ENCODE peak calls at places on chromosome 6, in five cellular contexts. One of them, this sample, is unnamed.

GRCh38 chr6:73548458-73549446 is 27.9 kb upstream of the EEF1A1 start:
- DNase-seq in astrocyte of the cerebellum: no peak
- DNase-seq in epithelial cell of esophagus: no peak
- DNase-seq in tibial artery: no peak
- DNase-seq in CD8-positive, alpha-beta T cell: no peak
- DNase-seq in this sample: no peak

GRCh38 chr6:20182926-20183521 is 29.2 kb downstream of the MBOAT1 start:
- DNase-seq in epithelial cell of esophagus: peak
- DNase-seq in CD8-positive, alpha-beta T cell: no peak
- DNase-seq in tibial artery: no peak
- DNase-seq in astrocyte of the cerebellum: peak
- DNase-seq in this sample: no peak

GRCh38 chr6:125067552-125067951 is 86.0 kb upstream of the TPD52L1 start:
- DNase-seq in astrocyte of the cerebellum: no peak
- DNase-seq in epithelial cell of esophagus: no peak
- DNase-seq in tibial artery: no peak
- DNase-seq in CD8-positive, alpha-beta T cell: no peak
- DNase-seq in this sample: no peak

GRCh38 chr6:140043357-140043756 is 668.9 kb upstream of the CITED2 start:
- DNase-seq in CD8-positive, alpha-beta T cell: no peak
- DNase-seq in tibial artery: no peak
- DNase-seq in astrocyte of the cerebellum: peak
- DNase-seq in epithelial cell of esophagus: peak
- DNase-seq in this sample: no peak

GRCh38 chr6:109739671-109740070 is 48.6 kb downstream of the FIG4 start:
- DNase-seq in CD8-positive, alpha-beta T cell: no peak
- DNase-seq in tibial artery: no peak
- DNase-seq in epithelial cell of esophagus: no peak
- DNase-seq in astrocyte of the cerebellum: no peak
- DNase-seq in this sample: no peak

GRCh38 chr6:137145421-137145820 is 28.0 kb downstream of the IL22RA2 start:
- DNase-seq in tibial artery: no peak
- DNase-seq in epithelial cell of esophagus: peak
- DNase-seq in astrocyte of the cerebellum: peak
- DNase-seq in CD8-positive, alpha-beta T cell: no peak
- DNase-seq in this sample: no peak

GRCh38 chr6:98779618-98780017 is 54.8 kb upstream of the POU3F2 start:
- DNase-seq in epithelial cell of esophagus: no peak
- DNase-seq in tibial artery: no peak
- DNase-seq in CD8-positive, alpha-beta T cell: no peak
- DNase-seq in astrocyte of the cerebellum: no peak
- DNase-seq in this sample: no peak

GRCh38 chr6:4397307-4397706 is 261.9 kb upstream of the ECI2 start:
- DNase-seq in astrocyte of the cerebellum: no peak
- DNase-seq in tibial artery: no peak
- DNase-seq in CD8-positive, alpha-beta T cell: no peak
- DNase-seq in epithelial cell of esophagus: no peak
- DNase-seq in this sample: no peak

GRCh38 chr6:166996406-166996805 is 2.8 kb upstream of the CEP43 start:
- DNase-seq in epithelial cell of esophagus: peak
- DNase-seq in astrocyte of the cerebellum: peak
- DNase-seq in CD8-positive, alpha-beta T cell: no peak
- DNase-seq in tibial artery: no peak
- DNase-seq in this sample: no peak

GRCh38 chr6:165915022-165915770 is 252.2 kb upstream of the PDE10A start:
- DNase-seq in CD8-positive, alpha-beta T cell: no peak
- DNase-seq in tibial artery: no peak
- DNase-seq in astrocyte of the cerebellum: no peak
- DNase-seq in epithelial cell of esophagus: no peak
- DNase-seq in this sample: no peak
- TF ChIP-seq CTCF in CD8-positive, alpha-beta T cell: no peak
- TF ChIP-seq CTCF in tibial artery: no peak
- TF ChIP-seq CTCF in astrocyte of the cerebellum: no peak
- TF ChIP-seq CTCF in epithelial cell of esophagus: no peak
- TF ChIP-seq CTCF in this sample: no peak

DNA sequence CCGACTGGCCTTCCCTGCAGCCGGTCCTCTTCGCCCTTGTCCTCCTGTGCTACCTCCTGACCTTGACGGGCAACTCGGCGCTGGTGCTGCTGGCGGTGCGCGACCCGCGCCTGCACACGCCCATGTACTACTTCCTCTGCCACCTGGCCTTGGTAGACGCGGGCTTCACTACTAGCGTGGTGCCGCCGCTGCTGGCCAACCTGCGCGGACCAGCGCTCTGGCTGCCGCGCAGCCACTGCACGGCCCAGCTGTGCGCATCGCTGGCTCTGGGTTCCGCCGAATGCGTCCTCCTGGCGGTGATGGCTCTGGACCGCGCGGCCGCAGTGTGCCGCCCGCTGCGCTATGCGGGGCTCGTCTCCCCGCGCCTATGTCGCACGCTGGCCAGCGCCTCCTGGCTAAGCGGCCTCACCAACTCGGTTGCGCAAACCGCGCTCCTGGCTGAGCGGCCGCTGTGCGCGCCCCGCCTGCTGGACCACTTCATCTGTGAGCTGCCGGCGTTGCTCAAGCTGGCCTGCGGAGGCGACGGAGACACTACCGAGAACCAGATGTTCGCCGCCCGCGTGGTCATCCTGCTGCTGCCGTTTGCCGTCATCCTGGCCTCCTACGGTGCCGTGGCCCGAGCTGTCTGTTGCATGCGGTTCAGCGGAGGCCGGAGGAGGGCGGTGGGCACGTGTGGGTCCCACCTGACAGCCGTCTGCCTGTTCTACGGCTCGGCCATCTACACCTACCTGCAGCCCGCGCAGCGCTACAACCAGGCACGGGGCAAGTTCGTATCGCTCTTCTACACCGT is 6.1 kb downstream of the UBD start:
- DNase-seq in epithelial cell of esophagus: peak
- DNase-seq in CD8-positive, alpha-beta T cell: no peak
- DNase-seq in tibial artery: no peak
- DNase-seq in astrocyte of the cerebellum: no peak
- DNase-seq in this sample: no peak
- TF ChIP-seq CTCF in epithelial cell of esophagus: no peak
- TF ChIP-seq CTCF in CD8-positive, alpha-beta T cell: no peak
- TF ChIP-seq CTCF in tibial artery: no peak
- TF ChIP-seq CTCF in astrocyte of the cerebellum: no peak
- TF ChIP-seq CTCF in this sample: no peak

DNA sequence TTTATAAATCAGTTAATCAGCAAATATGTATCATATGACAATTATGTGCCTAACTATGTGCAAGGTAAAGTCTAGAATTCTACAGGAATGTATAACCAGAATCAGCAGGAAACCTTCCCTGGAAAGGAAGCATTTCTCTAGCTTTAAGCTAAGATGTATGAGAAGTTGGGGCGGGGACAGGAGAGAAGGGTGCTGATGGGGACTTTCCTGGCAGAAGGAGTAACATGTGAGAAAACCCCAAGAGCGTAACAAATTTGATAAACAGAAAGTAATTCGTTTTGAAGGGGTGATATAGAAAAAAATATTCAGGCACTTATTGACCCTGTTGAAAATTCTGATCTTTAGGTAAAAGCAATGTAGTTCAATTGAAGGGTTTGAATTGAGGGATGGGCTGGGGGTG is 226.1 kb downstream of the KHDRBS2 start:
- DNase-seq in CD8-positive, alpha-beta T cell: no peak
- DNase-seq in epithelial cell of esophagus: no peak
- DNase-seq in astrocyte of the cerebellum: no peak
- DNase-seq in tibial artery: no peak
- DNase-seq in this sample: no peak
- TF ChIP-seq CTCF in CD8-positive, alpha-beta T cell: no peak
- TF ChIP-seq CTCF in epithelial cell of esophagus: no peak
- TF ChIP-seq CTCF in astrocyte of the cerebellum: no peak
- TF ChIP-seq CTCF in tibial artery: no peak
- TF ChIP-seq CTCF in this sample: no peak

DNA sequence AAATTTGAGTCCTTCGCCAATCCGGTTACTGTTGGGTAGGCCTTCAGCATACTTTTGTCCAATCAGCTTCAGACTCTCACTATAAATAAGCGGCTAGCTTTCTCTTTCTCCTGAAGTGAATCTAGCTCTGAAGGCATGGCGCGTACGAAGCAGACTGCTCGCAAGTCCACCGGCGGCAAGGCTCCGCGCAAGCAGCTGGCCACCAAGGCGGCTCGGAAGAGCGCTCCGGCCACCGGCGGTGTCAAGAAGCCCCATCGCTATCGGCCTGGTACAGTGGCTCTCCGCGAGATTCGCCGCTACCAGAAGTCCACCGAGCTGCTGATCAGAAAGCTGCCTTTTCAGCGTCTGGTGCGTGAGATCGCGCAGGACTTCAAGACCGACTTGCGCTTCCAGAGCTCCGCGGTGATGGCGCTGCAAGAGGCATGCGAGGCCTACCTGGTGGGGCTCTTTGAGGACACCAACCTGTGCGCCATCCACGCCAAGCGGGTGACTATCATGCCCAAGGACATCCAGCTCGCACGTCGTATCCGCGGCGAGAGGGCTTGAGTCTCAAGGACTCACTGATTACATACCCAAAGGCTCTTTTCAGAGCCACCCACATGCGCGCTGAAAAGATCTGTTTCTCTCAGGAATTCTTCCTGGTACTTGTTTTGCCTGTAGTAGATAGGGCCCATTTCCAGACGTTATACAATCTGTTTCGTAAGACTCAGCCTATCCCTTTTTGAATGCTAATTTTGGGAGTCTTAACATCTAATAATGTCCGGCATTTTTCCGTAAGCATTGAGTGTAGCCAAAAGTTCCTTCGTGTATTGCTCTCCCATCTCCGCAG is 102.0 kb downstream of the OR2B2 start:
- DNase-seq in tibial artery: peak
- DNase-seq in astrocyte of the cerebellum: peak
- DNase-seq in epithelial cell of esophagus: peak
- DNase-seq in CD8-positive, alpha-beta T cell: peak
- DNase-seq in this sample: peak
- TF ChIP-seq CTCF in tibial artery: no peak
- TF ChIP-seq CTCF in astrocyte of the cerebellum: peak
- TF ChIP-seq CTCF in epithelial cell of esophagus: peak
- TF ChIP-seq CTCF in CD8-positive, alpha-beta T cell: no peak
- TF ChIP-seq CTCF in this sample: no peak

DNA sequence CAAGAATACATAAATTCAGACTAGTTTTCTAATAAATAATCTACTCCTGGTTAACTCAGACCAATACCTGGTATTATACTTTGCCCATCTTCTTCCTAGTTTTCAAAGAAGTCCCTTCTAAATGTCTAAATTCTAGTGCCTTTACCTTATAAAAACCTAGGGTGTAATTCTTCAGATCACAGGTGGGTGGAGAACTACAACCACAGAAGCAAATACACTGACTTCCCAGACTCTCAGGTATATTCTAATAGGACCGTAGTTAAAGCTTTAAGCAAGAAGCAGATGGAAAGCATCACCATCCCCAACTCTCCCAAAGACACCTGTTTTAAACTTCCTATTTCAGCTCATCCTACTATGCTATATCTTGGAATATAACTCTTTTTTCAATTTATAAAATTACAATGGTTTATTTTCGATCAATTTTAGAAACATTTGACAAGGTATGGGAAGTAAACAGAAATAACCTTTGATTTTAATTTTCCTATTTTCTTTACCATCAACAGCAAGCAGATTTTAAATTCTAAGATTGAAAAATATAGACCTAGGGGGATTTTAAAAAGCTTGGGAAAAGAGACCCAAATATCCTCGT is 15.8 kb downstream of the MAN1A1 start:
- DNase-seq in astrocyte of the cerebellum: no peak
- DNase-seq in CD8-positive, alpha-beta T cell: no peak
- DNase-seq in epithelial cell of esophagus: peak
- DNase-seq in tibial artery: no peak
- DNase-seq in this sample: no peak
- TF ChIP-seq CTCF in astrocyte of the cerebellum: peak
- TF ChIP-seq CTCF in CD8-positive, alpha-beta T cell: peak
- TF ChIP-seq CTCF in epithelial cell of esophagus: peak
- TF ChIP-seq CTCF in tibial artery: peak
- TF ChIP-seq CTCF in this sample: peak

DNA sequence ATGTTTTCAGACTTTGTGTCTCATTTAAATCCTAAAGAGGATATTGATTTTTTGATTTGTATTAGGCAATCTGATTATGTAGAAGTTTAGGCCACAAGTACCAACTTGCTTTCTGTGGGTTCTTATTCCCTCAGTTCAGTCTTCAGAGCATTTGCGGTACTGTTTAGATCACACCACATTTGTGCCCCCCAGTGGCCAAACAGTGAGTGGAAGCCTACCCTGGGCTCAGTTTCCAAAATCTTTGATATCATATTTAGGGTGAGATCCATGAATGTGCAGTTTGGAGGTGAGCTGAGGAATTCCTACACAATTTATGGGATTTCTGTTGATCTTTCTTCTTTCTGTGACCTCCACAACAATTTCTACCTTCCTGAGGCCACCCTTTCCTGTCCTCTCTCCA is 92.3 kb upstream of the FUT9 start:
- DNase-seq in tibial artery: no peak
- DNase-seq in astrocyte of the cerebellum: no peak
- DNase-seq in epithelial cell of esophagus: peak
- DNase-seq in CD8-positive, alpha-beta T cell: no peak
- DNase-seq in this sample: no peak
- TF ChIP-seq CTCF in tibial artery: no peak
- TF ChIP-seq CTCF in astrocyte of the cerebellum: peak
- TF ChIP-seq CTCF in epithelial cell of esophagus: peak
- TF ChIP-seq CTCF in CD8-positive, alpha-beta T cell: no peak
- TF ChIP-seq CTCF in this sample: no peak

DNA sequence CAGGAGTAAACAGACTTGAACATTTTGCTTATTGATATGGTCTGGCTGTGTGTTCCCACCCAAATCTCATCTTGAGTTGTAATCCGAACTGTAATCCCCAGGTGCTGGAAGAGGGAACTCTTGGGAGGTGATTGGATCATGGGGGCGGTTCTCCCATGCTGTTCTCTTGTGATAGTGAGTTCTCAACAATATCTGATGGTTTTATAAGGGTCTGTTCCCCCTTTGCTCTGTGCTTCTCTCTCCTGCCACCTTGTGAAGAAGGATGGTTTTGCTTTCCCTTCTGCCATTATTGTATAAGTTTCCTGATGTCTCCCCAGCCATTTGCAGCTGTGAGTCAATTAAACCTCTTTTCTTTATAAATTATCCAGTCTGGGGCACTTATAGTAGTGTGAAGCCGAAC is 40.0 kb downstream of the MYLIP start:
- DNase-seq in CD8-positive, alpha-beta T cell: no peak
- DNase-seq in astrocyte of the cerebellum: peak
- DNase-seq in tibial artery: no peak
- DNase-seq in epithelial cell of esophagus: no peak
- DNase-seq in this sample: no peak
- TF ChIP-seq CTCF in CD8-positive, alpha-beta T cell: peak
- TF ChIP-seq CTCF in astrocyte of the cerebellum: peak
- TF ChIP-seq CTCF in tibial artery: peak
- TF ChIP-seq CTCF in epithelial cell of esophagus: peak
- TF ChIP-seq CTCF in this sample: peak